ENCODE peak calls at places on chromosomes 13 and 19, in eight cellular contexts. J is upper lobe of left lung, P is thyroid gland, F is endodermal cell, A is stomach, N is adrenal gland, R is right lobe of liver, G is lung. C is an unnamed sample.
A peak's percentile ranks its signal among the peaks of the same experiment; 100 is the strongest.

GRCh38 chr13:67200183-67200582 is 30.0 kb downstream of the PCDH9 start:
- DNase-seq in J (no peak), P (no peak), F (no peak), A (no peak), N (no peak), R (no peak), G (no peak), C (no peak)

GRCh38 chr19:29091127-29091526 is 121.8 kb downstream of the UQCRFS1 start:
- DNase-seq in J (no peak), P (no peak), F (no peak), A (no peak), N (no peak), R (no peak), G (no peak), C (no peak)

GRCh38 chr19:41935781-41936415 is 7.6 kb upstream of the ERFL start:
- DNase-seq in J (peak; percentile 69), P (no peak), F (no peak), A (no peak), N (no peak), R (no peak), G (no peak), C (no peak)

GRCh38 chr19:1481224-1481892 is 2.3 kb upstream of the C19orf25 start:
- DNase-seq in J (peak; percentile 41), P (no peak), F (no peak), A (no peak), N (no peak), R (peak; percentile 52), G (no peak), C (no peak)

GRCh38 chr13:98221234-98221633 is 44.2 kb upstream of the RNF113B start:
- DNase-seq in J (no peak), P (no peak), F (peak; percentile 23), A (no peak), N (no peak), R (no peak), G (no peak), C (no peak)

GRCh38 chr19:4896372-4896771 is 6.3 kb downstream of the ARRDC5 start:
- DNase-seq in J (no peak), P (no peak), F (no peak), A (peak; percentile 46), N (peak; percentile 60), R (no peak), G (no peak), C (no peak)

GRCh38 chr19:17391371-17392151 is 2.4 kb downstream of the CCDC194 start:
- DNase-seq in J (peak; percentile 39), P (no peak), F (peak; percentile 64), A (no peak), N (no peak), R (no peak), G (no peak), C (no peak)

GRCh38 chr13:19062019-19062646 is 119.5 kb downstream of the TUBA3C start:
- DNase-seq in J (peak; percentile 42), P (no peak), F (no peak), A (no peak), N (no peak), R (no peak), G (no peak), C (no peak)

GRCh38 chr13:36096411-36097184 is 34.6 kb downstream of the DCLK1 start:
- DNase-seq in J (no peak), P (no peak), F (no peak), A (no peak), N (no peak), R (no peak), G (no peak), C (no peak)

GRCh38 chr13:100675660-100676129 is 1.1 kb upstream of the TMTC4 start:
- DNase-seq in J (no peak), P (no peak), F (no peak), A (no peak), N (no peak), R (no peak), G (no peak), C (no peak)

GRCh38 chr13:100674848-100675659 is 459 bp upstream of the TMTC4 start:
- DNase-seq in J (peak; percentile 100), P (peak; percentile 99), F (peak; percentile 100), A (peak; percentile 100), N (peak; percentile 99), R (peak; percentile 100), G (peak; percentile 100), C (peak; percentile 100)

GRCh38 chr13:100673831-100674362 is 698 bp downstream of the TMTC4 start:
- DNase-seq in J (peak; percentile 93), P (peak; percentile 57), F (peak; percentile 62), A (peak; percentile 55), N (peak; percentile 55), R (no peak), G (peak; percentile 52), C (no peak)

GRCh38 chr13:100673376-100673830 is 1.2 kb downstream of the TMTC4 start:
- DNase-seq in J (peak; percentile 73), P (no peak), F (peak; percentile 82), A (no peak), N (no peak), R (no peak), G (no peak), C (no peak)

GRCh38 chr13:100674363-100674847 is at the start of gene TMTC4:
- DNase-seq in J (no peak), P (no peak), F (no peak), A (no peak), N (no peak), R (no peak), G (no peak), C (no peak)
- H3K27ac ChIP-seq in J (peak within 1 kb of the TSS; percentile 94), P (peak within 1 kb of the TSS; percentile 61), F (peak within 1 kb of the TSS; percentile 88), A (peak within 1 kb of the TSS; percentile 80), N (peak within 1 kb of the TSS; percentile 87), R (peak within 1 kb of the TSS; percentile 78), G (peak within 1 kb of the TSS; percentile 93), C (peak within 1 kb of the TSS; percentile 72)

GRCh38 chr19:38974599-38975213 is 836 bp downstream of the FBXO17 start:
- DNase-seq in J (no peak), P (peak; percentile 6), F (no peak), A (no peak), N (no peak), R (no peak), G (no peak), C (peak; percentile 77)
- H3K4me3 ChIP-seq in J (peak overlapping the region; percentile 54), P (peak overlapping the region; percentile 41), F (peak overlapping the region; percentile 82), A (peak overlapping the region; percentile 71), N (no peak overlapping the region), R (peak overlapping the region; percentile 80), G (peak overlapping the region; percentile 58), C (peak overlapping the region; percentile 90)

DNA sequence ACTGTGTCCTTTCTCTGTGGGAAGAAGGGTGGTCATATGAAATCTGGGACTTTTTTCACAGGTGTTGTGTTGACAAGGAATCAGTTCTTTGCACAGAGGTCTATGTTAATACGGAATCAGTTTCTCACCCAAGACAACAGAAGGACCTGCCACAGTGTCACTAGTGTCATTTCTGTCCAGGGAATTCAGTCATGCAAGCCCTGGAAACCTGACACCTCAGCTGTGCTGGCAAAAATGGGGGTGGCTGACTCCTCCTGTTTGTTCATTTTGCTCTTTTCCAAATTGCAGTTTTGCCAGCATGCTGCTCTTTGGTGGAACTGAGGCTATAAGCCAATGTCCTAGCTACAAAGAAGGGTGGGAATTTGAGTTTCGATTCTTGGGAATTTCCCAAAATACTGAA is 49.8 kb upstream of the ESD start:
- DNase-seq in J (no peak), P (no peak), F (no peak), A (no peak), N (no peak), R (no peak), G (no peak), C (no peak)
- TF ChIP-seq CTCF in J (no peak), P (no peak), F (no peak), A (no peak), N (no peak), R (no peak), G (no peak), C (no peak)

GRCh38 chr19:39125199-39125553 is 410 bp upstream of the PAK4 start:
- DNase-seq in J (no peak), P (no peak), F (no peak), A (no peak), N (no peak), R (no peak), G (no peak), C (no peak)
- H3K27ac ChIP-seq in J (peak overlapping the region; percentile 94), P (peak overlapping the region; percentile 77), F (no peak overlapping the region), A (peak overlapping the region; percentile 88), N (no peak overlapping the region), R (no peak overlapping the region), G (peak overlapping the region; percentile 68), C (peak overlapping the region; percentile 55)

GRCh38 chr19:47240996-47241918 is 10.3 kb upstream of the BBC3 start:
- DNase-seq in J (peak; percentile 93), P (peak; percentile 78), F (peak; percentile 97), A (peak; percentile 89), N (peak; percentile 72), R (no peak), G (peak; percentile 75), C (no peak)

GRCh38 chr19:47241919-47242644 is 11.1 kb upstream of the BBC3 start:
- DNase-seq in J (no peak), P (no peak), F (no peak), A (no peak), N (no peak), R (no peak), G (no peak), C (no peak)

GRCh38 chr19:47240561-47240960 is 9.6 kb upstream of the BBC3 start:
- DNase-seq in J (no peak), P (no peak), F (peak; percentile 54), A (no peak), N (no peak), R (no peak), G (no peak), C (no peak)

GRCh38 chr19:47243776-47244547 is 12.4 kb upstream of the CCDC9 start:
- DNase-seq in J (peak; percentile 98), P (peak; percentile 83), F (peak; percentile 99), A (peak; percentile 91), N (peak; percentile 95), R (peak; percentile 93), G (peak; percentile 92), C (peak; percentile 96)

DNA sequence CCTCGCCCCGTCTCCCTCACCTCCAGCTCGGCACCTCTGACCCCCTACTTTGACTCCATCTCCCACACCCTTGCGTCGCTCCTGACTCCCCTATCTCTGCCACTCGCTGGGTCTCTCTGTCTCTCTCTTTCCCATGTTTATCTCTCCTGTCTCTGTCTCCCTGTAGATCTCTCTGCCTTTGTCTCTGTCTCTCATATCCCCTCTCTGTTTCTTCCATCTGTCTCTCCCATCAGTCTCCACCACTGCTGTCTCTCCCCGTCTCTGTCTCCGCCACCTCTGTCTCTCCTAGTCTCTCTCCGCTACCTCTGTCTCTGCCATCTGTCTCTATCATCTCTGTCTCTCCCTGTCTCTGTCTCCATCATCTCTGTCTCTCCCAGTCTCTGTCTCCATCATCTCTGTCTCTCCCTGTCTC is 12.4 kb upstream of the BBC3 start:
- DNase-seq in J (no peak), P (no peak), F (no peak), A (no peak), N (no peak), R (no peak), G (no peak), C (no peak)
- H3K4me3 ChIP-seq in J (peak overlapping the region; percentile 22), P (no peak overlapping the region), F (peak overlapping the region; percentile 78), A (peak overlapping the region; percentile 34), N (no peak overlapping the region), R (no peak overlapping the region), G (peak overlapping the region; percentile 15), C (peak overlapping the region; percentile 62)

GRCh38 chr13:30676672-30677071 is 58.7 kb upstream of the ALOX5AP start:
- DNase-seq in J (no peak), P (no peak), F (no peak), A (no peak), N (no peak), R (no peak), G (no peak), C (no peak)
- TF ChIP-seq CTCF in J (no peak), P (no peak), F (peak; percentile 73), A (no peak), N (no peak), R (no peak), G (no peak), C (no peak)